ENCODE peak calls at places on chromosomes 13 and 19, in six cellular contexts. One of them, this sample, is unnamed. For H3K27me3, the result is how much of the 10 kb centered on the place peaks cover.

GRCh38 chr13:38821753-38822551 is 135.1 kb downstream of the FREM2 start:
- DNase-seq in CD8-positive, alpha-beta T cell: no peak
- DNase-seq in GM23338: no peak
- DNase-seq in colonic mucosa: no peak
- DNase-seq in IMR-90: no peak
- DNase-seq in breast epithelium: peak
- DNase-seq in this sample: peak

GRCh38 chr19:41325640-41325946 is 15.6 kb downstream of the CCDC97 start:
- DNase-seq in CD8-positive, alpha-beta T cell: no peak
- DNase-seq in GM23338: no peak
- DNase-seq in colonic mucosa: no peak
- DNase-seq in IMR-90: no peak
- DNase-seq in breast epithelium: no peak
- DNase-seq in this sample: no peak

GRCh38 chr13:51822106-51822840 is 18.3 kb upstream of the DHRS12 start:
- DNase-seq in CD8-positive, alpha-beta T cell: no peak
- DNase-seq in GM23338: no peak
- DNase-seq in colonic mucosa: no peak
- DNase-seq in IMR-90: no peak
- DNase-seq in breast epithelium: no peak
- DNase-seq in this sample: no peak

GRCh38 chr19:15155296-15155695 is 45.5 kb downstream of the NOTCH3 start:
- DNase-seq in CD8-positive, alpha-beta T cell: no peak
- DNase-seq in GM23338: peak
- DNase-seq in colonic mucosa: no peak
- DNase-seq in IMR-90: no peak
- DNase-seq in breast epithelium: no peak
- DNase-seq in this sample: no peak

GRCh38 chr19:46491975-46492682 is 3.5 kb downstream of the PNMA8B start:
- DNase-seq in CD8-positive, alpha-beta T cell: no peak
- DNase-seq in GM23338: peak
- DNase-seq in colonic mucosa: no peak
- DNase-seq in IMR-90: no peak
- DNase-seq in breast epithelium: no peak
- DNase-seq in this sample: no peak

GRCh38 chr13:112715715-112716460 is 26.1 kb downstream of the ATP11A start:
- DNase-seq in CD8-positive, alpha-beta T cell: no peak
- DNase-seq in GM23338: no peak
- DNase-seq in colonic mucosa: no peak
- DNase-seq in IMR-90: no peak
- DNase-seq in breast epithelium: no peak
- DNase-seq in this sample: no peak

GRCh38 chr13:27375686-27376326 is 48.6 kb upstream of the GTF3A start:
- DNase-seq in CD8-positive, alpha-beta T cell: peak
- DNase-seq in GM23338: peak
- DNase-seq in colonic mucosa: peak
- DNase-seq in IMR-90: peak
- DNase-seq in breast epithelium: no peak
- DNase-seq in this sample: peak

GRCh38 chr13:98500963-98501421 is 75.9 kb downstream of the STK24 start:
- DNase-seq in CD8-positive, alpha-beta T cell: no peak
- DNase-seq in GM23338: no peak
- DNase-seq in colonic mucosa: no peak
- DNase-seq in IMR-90: no peak
- DNase-seq in breast epithelium: no peak
- DNase-seq in this sample: no peak

GRCh38 chr13:103188688-103189326 is 122.6 kb upstream of the SLC10A2 start:
- DNase-seq in CD8-positive, alpha-beta T cell: no peak
- DNase-seq in GM23338: peak
- DNase-seq in colonic mucosa: no peak
- DNase-seq in IMR-90: no peak
- DNase-seq in breast epithelium: no peak
- DNase-seq in this sample: peak

GRCh38 chr19:7063764-7064418 is 5.4 kb upstream of the MBD3L3 start:
- DNase-seq in CD8-positive, alpha-beta T cell: no peak
- DNase-seq in GM23338: no peak
- DNase-seq in colonic mucosa: no peak
- DNase-seq in IMR-90: no peak
- DNase-seq in breast epithelium: no peak
- DNase-seq in this sample: no peak

GRCh38 chr13:60329221-60329983 is 67.6 kb upstream of the TDRD3 start:
- DNase-seq in CD8-positive, alpha-beta T cell: no peak
- DNase-seq in GM23338: peak
- DNase-seq in colonic mucosa: peak
- DNase-seq in IMR-90: peak
- DNase-seq in breast epithelium: no peak
- DNase-seq in this sample: peak

GRCh38 chr13:60334310-60334709 is 62.7 kb upstream of the TDRD3 start:
- DNase-seq in CD8-positive, alpha-beta T cell: no peak
- DNase-seq in GM23338: no peak
- DNase-seq in colonic mucosa: no peak
- DNase-seq in IMR-90: no peak
- DNase-seq in breast epithelium: no peak
- DNase-seq in this sample: no peak

GRCh38 chr13:60335531-60335930 is 61.5 kb upstream of the TDRD3 start:
- DNase-seq in CD8-positive, alpha-beta T cell: no peak
- DNase-seq in GM23338: peak
- DNase-seq in colonic mucosa: no peak
- DNase-seq in IMR-90: peak
- DNase-seq in breast epithelium: no peak
- DNase-seq in this sample: no peak

GRCh38 chr13:60331249-60332012 is 65.6 kb upstream of the TDRD3 start:
- DNase-seq in CD8-positive, alpha-beta T cell: no peak
- DNase-seq in GM23338: peak
- DNase-seq in colonic mucosa: no peak
- DNase-seq in IMR-90: no peak
- DNase-seq in breast epithelium: no peak
- DNase-seq in this sample: no peak

DNA sequence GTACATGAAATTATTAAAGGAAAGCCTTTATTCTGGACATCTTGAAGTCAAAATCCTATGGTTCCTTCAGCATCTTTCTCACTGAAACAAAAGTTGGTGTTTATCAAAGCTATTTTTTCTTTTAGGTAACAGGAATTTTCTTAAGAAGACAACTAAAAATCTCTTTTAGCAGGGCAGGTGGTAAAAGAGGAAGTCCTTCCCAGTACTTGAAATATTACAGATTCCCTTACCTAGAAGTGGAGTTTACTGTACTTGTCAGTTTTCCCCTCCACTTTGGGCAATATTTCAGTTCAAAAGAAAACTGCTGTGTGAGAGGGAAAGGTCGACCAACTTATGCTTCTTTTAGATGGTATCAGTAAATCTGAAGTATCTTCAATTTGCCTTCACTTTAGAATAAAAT is 64.3 kb upstream of the TDRD3 start:
- DNase-seq in CD8-positive, alpha-beta T cell: no peak
- DNase-seq in GM23338: no peak
- DNase-seq in colonic mucosa: no peak
- DNase-seq in IMR-90: no peak
- DNase-seq in breast epithelium: no peak
- DNase-seq in this sample: no peak
- H3K27me3 ChIP-seq in CD8-positive, alpha-beta T cell: under half
- H3K27me3 ChIP-seq in GM23338: under half
- H3K27me3 ChIP-seq in colonic mucosa: under half
- H3K27me3 ChIP-seq in IMR-90: under half
- H3K27me3 ChIP-seq in breast epithelium: under half
- H3K27me3 ChIP-seq in this sample: under half

GRCh38 chr19:38361633-38362075 is 12.7 kb upstream of the PSMD8 start:
- DNase-seq in CD8-positive, alpha-beta T cell: peak
- DNase-seq in GM23338: peak
- DNase-seq in colonic mucosa: peak
- DNase-seq in IMR-90: peak
- DNase-seq in breast epithelium: peak
- DNase-seq in this sample: peak
- H3K27me3 ChIP-seq in CD8-positive, alpha-beta T cell: under half
- H3K27me3 ChIP-seq in GM23338: under half
- H3K27me3 ChIP-seq in colonic mucosa: under half
- H3K27me3 ChIP-seq in IMR-90: under half
- H3K27me3 ChIP-seq in breast epithelium: under half
- H3K27me3 ChIP-seq in this sample: under half

DNA sequence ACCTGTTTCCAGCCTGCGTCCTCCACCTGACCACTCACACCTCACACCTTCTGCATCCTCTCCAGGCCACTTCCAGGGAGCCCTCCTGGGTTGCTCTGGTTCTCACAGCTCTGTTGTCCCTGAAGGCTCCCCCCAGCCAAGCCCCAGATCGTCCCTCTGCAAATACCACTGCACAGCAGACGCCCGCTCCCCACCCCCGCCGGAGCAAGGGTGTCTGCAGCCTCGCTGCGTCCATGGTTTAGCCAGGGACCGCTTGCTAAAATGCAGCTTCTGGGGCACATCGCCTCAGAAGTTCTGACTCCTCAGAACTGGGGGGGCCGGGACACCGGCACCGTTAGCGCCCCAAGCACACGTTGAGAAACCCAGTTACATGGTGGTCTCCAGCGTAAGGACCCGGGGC is 983 bp downstream of the LINGO3 start:
- DNase-seq in CD8-positive, alpha-beta T cell: no peak
- DNase-seq in GM23338: no peak
- DNase-seq in colonic mucosa: no peak
- DNase-seq in IMR-90: no peak
- DNase-seq in breast epithelium: no peak
- DNase-seq in this sample: no peak
- H3K27me3 ChIP-seq in CD8-positive, alpha-beta T cell: under half
- H3K27me3 ChIP-seq in GM23338: under half
- H3K27me3 ChIP-seq in colonic mucosa: under half
- H3K27me3 ChIP-seq in IMR-90: half or more
- H3K27me3 ChIP-seq in breast epithelium: under half
- H3K27me3 ChIP-seq in this sample: under half

DNA sequence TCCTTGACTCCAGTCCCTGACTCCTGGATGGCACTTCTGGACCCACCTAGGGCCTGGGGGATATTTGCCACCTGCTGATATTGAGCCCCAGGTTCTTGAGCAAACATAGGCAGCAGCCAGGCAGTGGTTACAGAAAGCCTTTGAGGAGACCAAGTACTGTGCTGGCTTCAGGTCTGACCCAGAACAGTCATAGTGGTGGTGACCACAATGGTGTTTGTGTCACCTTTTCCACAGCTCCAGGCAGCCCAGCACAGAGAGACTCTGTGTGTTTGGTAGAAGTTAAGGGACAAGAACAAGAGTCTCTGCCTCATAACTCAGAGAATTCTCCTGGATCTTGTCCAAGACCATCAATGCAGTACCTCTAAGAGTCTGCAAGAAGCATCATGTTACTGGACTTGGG is 14.6 kb upstream of the CLC start:
- DNase-seq in CD8-positive, alpha-beta T cell: no peak
- DNase-seq in GM23338: no peak
- DNase-seq in colonic mucosa: no peak
- DNase-seq in IMR-90: no peak
- DNase-seq in breast epithelium: no peak
- DNase-seq in this sample: no peak
- H3K27me3 ChIP-seq in CD8-positive, alpha-beta T cell: under half
- H3K27me3 ChIP-seq in GM23338: under half
- H3K27me3 ChIP-seq in colonic mucosa: under half
- H3K27me3 ChIP-seq in IMR-90: under half
- H3K27me3 ChIP-seq in breast epithelium: under half
- H3K27me3 ChIP-seq in this sample: under half

This sample was measured in HAP-1.